ENCODE peak calls at places on chromosomes 13 and 19, in nine cellular contexts. D is neural progenitor cell; A is lower lobe of right lung; W is suprapubic skin; C is CD4-positive, alpha-beta memory T cell; Y is upper lobe of right lung; O is aorta; R is adrenal gland; M is breast epithelium. Q is an unnamed sample.

GRCh38 chr19:47065242-47065641 is 16.8 kb upstream of the TMEM160 start:
- DNase-seq in D (no peak), A (no peak), W (no peak), C (no peak), Y (no peak), O (no peak), R (no peak), M (no peak), Q (no peak)

GRCh38 chr13:50762969-50763568 is 80.4 kb downstream of the DLEU7 start:
- DNase-seq in D (peak), A (no peak), W (no peak), C (no peak), Y (no peak), O (no peak), R (no peak), M (no peak), Q (no peak)

GRCh38 chr13:29465741-29466293 is 129.7 kb downstream of the SLC7A1 start:
- DNase-seq in D (no peak), A (no peak), W (no peak), C (no peak), Y (no peak), O (no peak), R (peak), M (peak), Q (no peak)

GRCh38 chr19:12669272-12670158 is 2.9 kb downstream of the WDR83 start:
- DNase-seq in D (peak), A (peak), W (peak), C (peak), Y (peak), O (peak), R (peak), M (peak), Q (peak)

GRCh38 chr13:97719759-97720158 is 233.7 kb upstream of the IPO5 start:
- DNase-seq in D (no peak), A (no peak), W (no peak), C (no peak), Y (no peak), O (no peak), R (no peak), M (no peak), Q (no peak)

GRCh38 chr19:39539165-39539518 is 819 bp downstream of the EID2 start:
- DNase-seq in D (peak), A (no peak), W (no peak), C (no peak), Y (no peak), O (no peak), R (no peak), M (no peak), Q (no peak)

GRCh38 chr19:294819-295686 is 3.9 kb upstream of the PLPP2 start:
- DNase-seq in D (peak), A (peak), W (no peak), C (peak), Y (peak), O (no peak), R (peak), M (no peak), Q (no peak)

GRCh38 chr13:31775148-31775547 is 35.8 kb downstream of the RXFP2 start:
- DNase-seq in D (no peak), A (no peak), W (no peak), C (no peak), Y (no peak), O (no peak), R (no peak), M (no peak), Q (no peak)

GRCh38 chr13:27965740-27966640 is 3.1 kb downstream of the CDX2 start:
- DNase-seq in D (peak), A (no peak), W (no peak), C (no peak), Y (no peak), O (no peak), R (no peak), M (no peak), Q (no peak)

GRCh38 chr19:34350161-34350561 is 14.8 kb upstream of the GPI start:
- DNase-seq in D (no peak), A (no peak), W (no peak), C (peak), Y (no peak), O (no peak), R (no peak), M (no peak), Q (no peak)

GRCh38 chr13:46622013-46622917 is 69.3 kb downstream of the LRCH1 start:
- DNase-seq in D (no peak), A (no peak), W (no peak), C (no peak), Y (no peak), O (no peak), R (no peak), M (no peak), Q (no peak)

GRCh38 chr19:33860691-33861090 is 64.0 kb downstream of the KCTD15 start:
- DNase-seq in D (no peak), A (no peak), W (no peak), C (no peak), Y (no peak), O (no peak), R (no peak), M (no peak), Q (no peak)

GRCh38 chr19:52590728-52591127 is 20.6 kb downstream of the ZNF701 start:
- DNase-seq in D (peak), A (no peak), W (no peak), C (no peak), Y (no peak), O (no peak), R (no peak), M (no peak), Q (no peak)

GRCh38 chr13:97125051-97125809 is 96.9 kb upstream of the MBNL2 start:
- DNase-seq in D (peak), A (no peak), W (peak), C (no peak), Y (no peak), O (no peak), R (peak), M (no peak), Q (no peak)

GRCh38 chr13:113552079-113552478 is 32.5 kb upstream of the TFDP1 start:
- DNase-seq in D (no peak), A (peak), W (no peak), C (no peak), Y (peak), O (no peak), R (no peak), M (no peak), Q (peak)

GRCh38 chr19:21680679-21681078 is 86.7 kb downstream of the ZNF100 start:
- DNase-seq in D (no peak), A (no peak), W (no peak), C (no peak), Y (no peak), O (no peak), R (no peak), M (no peak), Q (no peak)

GRCh38 chr19:2015611-2015950 is at the start of gene BTBD2:
- DNase-seq in D (no peak), A (peak), W (no peak), C (peak), Y (no peak), O (no peak), R (peak), M (no peak), Q (no peak)

GRCh38 chr19:15015946-15016542 is 33.2 kb upstream of the CASP14 start:
- DNase-seq in D (peak), A (no peak), W (no peak), C (no peak), Y (no peak), O (no peak), R (peak), M (no peak), Q (no peak)

GRCh38 chr19:8329993-8330392 is 8.7 kb downstream of the RPS28 start:
- DNase-seq in D (no peak), A (no peak), W (no peak), C (no peak), Y (no peak), O (no peak), R (no peak), M (no peak), Q (no peak)

GRCh38 chr13:59094149-59094548 is 1069.6 kb downstream of the DIAPH3 start:
- DNase-seq in D (no peak), A (no peak), W (no peak), C (no peak), Y (no peak), O (no peak), R (no peak), M (no peak), Q (no peak)

GRCh38 chr19:4501005-4501591 is 17.2 kb downstream of the PLIN4 start:
- DNase-seq in D (no peak), A (no peak), W (no peak), C (no peak), Y (no peak), O (no peak), R (no peak), M (no peak), Q (no peak)

GRCh38 chr13:100530645-100531044 is 57.9 kb downstream of the GGACT start:
- DNase-seq in D (no peak), A (no peak), W (peak), C (no peak), Y (no peak), O (no peak), R (no peak), M (peak), Q (no peak)

GRCh38 chr19:38740252-38740592 is 4.1 kb downstream of the CAPN12 start:
- DNase-seq in D (no peak), A (peak), W (no peak), C (no peak), Y (no peak), O (peak), R (no peak), M (no peak), Q (no peak)

GRCh38 chr13:30143671-30144400 is 163.5 kb downstream of the KATNAL1 start:
- DNase-seq in D (no peak), A (no peak), W (no peak), C (no peak), Y (no peak), O (no peak), R (no peak), M (no peak), Q (no peak)

GRCh38 chr13:26946675-26947342 is 186.2 kb upstream of the GPR12 start:
- DNase-seq in D (peak), A (no peak), W (peak), C (no peak), Y (no peak), O (no peak), R (peak), M (no peak), Q (no peak)

GRCh38 chr19:15123900-15124299 is 16.7 kb downstream of the SYDE1 start:
- DNase-seq in D (no peak), A (peak), W (no peak), C (no peak), Y (no peak), O (no peak), R (peak), M (no peak), Q (no peak)

GRCh38 chr19:48514123-48514458 is 2.5 kb upstream of the LMTK3 start:
- DNase-seq in D (no peak), A (no peak), W (no peak), C (no peak), Y (no peak), O (no peak), R (no peak), M (no peak), Q (no peak)
- H3K4me3 ChIP-seq in D (peak), A (peak), W (peak), C (peak), Y (peak), O (no peak), R (no peak), M (peak), Q (peak)

DNA sequence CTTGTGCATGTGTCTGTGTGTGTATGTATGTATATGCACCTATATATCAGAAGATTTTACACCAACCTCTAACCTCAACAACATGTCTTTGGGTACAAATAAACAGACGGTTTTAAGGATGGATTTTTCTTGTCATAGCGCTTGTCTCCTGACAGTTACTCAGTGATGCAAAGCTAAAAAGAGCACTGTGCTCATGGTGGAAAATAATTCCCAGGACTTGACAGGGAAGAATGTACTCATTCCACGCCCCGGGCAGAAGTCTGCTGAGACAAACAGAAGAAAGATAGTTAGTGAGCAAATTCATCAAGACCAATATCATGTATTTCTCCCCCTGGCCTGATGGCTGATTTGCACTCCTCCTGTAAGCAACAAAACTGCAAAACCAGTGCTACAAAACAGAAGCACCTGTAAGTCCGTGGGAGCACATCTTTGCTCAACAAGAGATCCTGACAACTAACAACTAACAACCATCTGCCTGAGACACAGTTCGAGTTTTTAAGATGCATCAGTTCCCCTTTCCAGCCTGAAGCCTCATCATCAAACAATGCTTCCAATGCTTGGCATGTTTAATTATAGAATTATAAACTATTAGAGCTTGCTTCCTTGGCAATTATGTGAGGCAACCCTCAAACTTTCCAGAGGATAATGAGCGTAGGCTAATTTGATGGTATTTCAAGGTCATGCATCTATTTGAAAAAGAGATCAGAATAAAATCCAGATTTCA is 812.7 kb upstream of the MIR17HG start:
- DNase-seq in D (no peak), A (no peak), W (no peak), C (no peak), Y (no peak), O (no peak), R (no peak), M (no peak), Q (no peak)
- H3K27ac ChIP-seq in D (no peak), A (no peak), W (no peak), C (no peak), Y (no peak), O (no peak), R (no peak), M (no peak), Q (no peak)

DNA sequence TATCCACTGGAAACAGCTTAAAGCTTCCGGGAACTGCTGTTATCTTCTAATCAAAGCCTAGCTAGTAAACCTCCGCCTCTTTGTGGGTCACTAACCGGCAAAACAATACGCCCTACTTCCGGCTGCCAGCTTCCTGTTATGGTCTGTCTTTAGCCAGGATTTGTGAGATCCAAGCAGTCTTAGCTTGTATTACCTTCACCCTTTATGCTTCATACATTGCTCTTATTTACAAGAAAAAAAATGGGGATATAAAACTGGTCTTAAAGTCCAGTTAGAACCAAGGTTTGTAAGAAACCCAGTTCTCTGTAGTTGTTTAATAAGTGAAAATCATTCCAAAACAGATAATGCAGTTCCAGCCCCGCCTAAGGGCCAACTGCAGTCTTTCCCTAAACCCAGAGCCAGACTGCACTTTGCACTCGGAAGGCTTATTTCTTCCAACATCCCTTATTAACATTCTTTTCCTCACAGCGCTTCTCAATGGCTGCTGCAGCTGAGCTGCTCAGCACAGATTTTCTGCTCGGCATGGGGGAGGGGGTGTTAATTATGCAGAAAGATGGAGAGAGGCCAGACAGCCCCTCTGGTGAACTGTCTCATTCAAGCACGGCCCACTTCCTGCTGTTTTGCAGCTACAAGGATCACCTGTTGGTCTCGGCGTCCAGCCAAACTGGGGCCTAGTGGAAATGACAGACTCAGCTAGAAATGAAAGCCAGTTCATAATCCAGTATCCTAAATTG is 368.4 kb downstream of the KLF12 start:
- DNase-seq in D (peak), A (peak), W (no peak), C (peak), Y (peak), O (peak), R (peak), M (peak), Q (peak)
- H3K4me3 ChIP-seq in D (peak), A (peak), W (peak), C (peak), Y (no peak), O (no peak), R (no peak), M (peak), Q (no peak)

DNA sequence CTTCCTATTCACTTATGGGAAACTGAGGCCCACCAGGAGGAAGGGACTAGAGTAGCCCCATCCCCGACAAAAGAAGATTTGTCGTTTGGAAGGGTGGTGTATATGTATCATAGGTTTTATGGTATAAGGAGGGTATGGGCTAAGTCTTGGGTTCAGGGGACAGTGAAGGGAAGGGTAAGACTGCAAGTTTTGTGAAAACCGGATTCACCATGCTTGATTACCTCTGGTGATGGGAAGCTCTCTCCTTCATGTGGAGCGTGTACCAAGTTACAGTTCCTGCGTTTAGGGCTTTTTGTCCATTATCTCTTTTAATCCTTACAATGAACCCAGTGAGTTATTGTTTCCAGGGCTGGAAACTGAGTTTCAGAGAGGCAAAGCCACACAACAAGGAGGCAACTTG is 3.8 kb downstream of the VASP start:
- DNase-seq in D (no peak), A (no peak), W (no peak), C (no peak), Y (no peak), O (no peak), R (no peak), M (no peak), Q (no peak)
- H3K27ac ChIP-seq in D (no peak), A (no peak), W (no peak), C (no peak), Y (no peak), O (no peak), R (no peak), M (no peak), Q (peak)